ENCODE peak calls at places on chromosomes 1 and 21, in four cellular contexts. One of them, this sample, is unnamed.

GRCh38 chr1:97247196-97247595 is 525.6 kb downstream of the PTBP2 start:
- DNase-seq in psoas muscle: no peak
- DNase-seq in GM03348: peak; percentile 11
- DNase-seq in stimulated activated effector memory CD8-positive, alpha-beta T cell treated with anti-CD3 and anti-CD28 coated beads, Interleukin-12 subunit alpha, Interleukin-12 subunit beta, amount 100 ng/mL, for 72 hours: no peak
- DNase-seq in this sample: peak; percentile 29

GRCh38 chr1:7149080-7149838 is 364.0 kb downstream of the CAMTA1 start:
- DNase-seq in psoas muscle: peak; percentile 36
- DNase-seq in stimulated activated effector memory CD8-positive, alpha-beta T cell treated with anti-CD3 and anti-CD28 coated beads, Interleukin-12 subunit alpha, Interleukin-12 subunit beta, amount 100 ng/mL, for 72 hours: no peak
- DNase-seq in GM03348: no peak
- DNase-seq in this sample: no peak

GRCh38 chr1:42735477-42736105 is 4.4 kb downstream of the CLDN19 start:
- DNase-seq in psoas muscle: no peak
- DNase-seq in GM03348: no peak
- DNase-seq in stimulated activated effector memory CD8-positive, alpha-beta T cell treated with anti-CD3 and anti-CD28 coated beads, Interleukin-12 subunit alpha, Interleukin-12 subunit beta, amount 100 ng/mL, for 72 hours: no peak
- DNase-seq in this sample: no peak

GRCh38 chr1:17053071-17053684 is 654 bp downstream of the SDHB start:
- DNase-seq in GM03348: no peak
- DNase-seq in psoas muscle: no peak
- DNase-seq in stimulated activated effector memory CD8-positive, alpha-beta T cell treated with anti-CD3 and anti-CD28 coated beads, Interleukin-12 subunit alpha, Interleukin-12 subunit beta, amount 100 ng/mL, for 72 hours: no peak
- DNase-seq in this sample: no peak

GRCh38 chr21:35603471-35603870 is 456.9 kb downstream of the SETD4 start:
- DNase-seq in stimulated activated effector memory CD8-positive, alpha-beta T cell treated with anti-CD3 and anti-CD28 coated beads, Interleukin-12 subunit alpha, Interleukin-12 subunit beta, amount 100 ng/mL, for 72 hours: no peak
- DNase-seq in GM03348: no peak
- DNase-seq in psoas muscle: no peak
- DNase-seq in this sample: no peak

GRCh38 chr1:52158218-52158617 is 16.3 kb downstream of the ZFYVE9 start:
- DNase-seq in GM03348: no peak
- DNase-seq in stimulated activated effector memory CD8-positive, alpha-beta T cell treated with anti-CD3 and anti-CD28 coated beads, Interleukin-12 subunit alpha, Interleukin-12 subunit beta, amount 100 ng/mL, for 72 hours: no peak
- DNase-seq in psoas muscle: no peak
- DNase-seq in this sample: no peak

GRCh38 chr1:65075123-65075976 is 72.7 kb upstream of the AK4 start:
- DNase-seq in stimulated activated effector memory CD8-positive, alpha-beta T cell treated with anti-CD3 and anti-CD28 coated beads, Interleukin-12 subunit alpha, Interleukin-12 subunit beta, amount 100 ng/mL, for 72 hours: peak; percentile 29
- DNase-seq in GM03348: peak; percentile 76
- DNase-seq in psoas muscle: no peak
- DNase-seq in this sample: peak; percentile 60

GRCh38 chr21:29827236-29827635 is 112.6 kb downstream of the GRIK1 start:
- DNase-seq in psoas muscle: no peak
- DNase-seq in GM03348: no peak
- DNase-seq in stimulated activated effector memory CD8-positive, alpha-beta T cell treated with anti-CD3 and anti-CD28 coated beads, Interleukin-12 subunit alpha, Interleukin-12 subunit beta, amount 100 ng/mL, for 72 hours: no peak
- DNase-seq in this sample: no peak

GRCh38 chr21:38323721-38324591 is 67.2 kb downstream of the KCNJ15 start:
- DNase-seq in stimulated activated effector memory CD8-positive, alpha-beta T cell treated with anti-CD3 and anti-CD28 coated beads, Interleukin-12 subunit alpha, Interleukin-12 subunit beta, amount 100 ng/mL, for 72 hours: no peak
- DNase-seq in psoas muscle: no peak
- DNase-seq in GM03348: peak; percentile 75
- DNase-seq in this sample: peak; percentile 79

GRCh38 chr21:27476696-27477095 is 509.8 kb upstream of the ADAMTS5 start:
- DNase-seq in psoas muscle: no peak
- DNase-seq in stimulated activated effector memory CD8-positive, alpha-beta T cell treated with anti-CD3 and anti-CD28 coated beads, Interleukin-12 subunit alpha, Interleukin-12 subunit beta, amount 100 ng/mL, for 72 hours: no peak
- DNase-seq in GM03348: peak; percentile 52
- DNase-seq in this sample: peak; percentile 11

GRCh38 chr1:43065191-43065590 is 106.5 kb upstream of the SLC2A1 start:
- DNase-seq in psoas muscle: no peak
- DNase-seq in GM03348: no peak
- DNase-seq in stimulated activated effector memory CD8-positive, alpha-beta T cell treated with anti-CD3 and anti-CD28 coated beads, Interleukin-12 subunit alpha, Interleukin-12 subunit beta, amount 100 ng/mL, for 72 hours: no peak
- DNase-seq in this sample: no peak

GRCh38 chr1:227778401-227778947 is 37.0 kb upstream of the PRSS38 start:
- DNase-seq in psoas muscle: peak; percentile 21
- DNase-seq in stimulated activated effector memory CD8-positive, alpha-beta T cell treated with anti-CD3 and anti-CD28 coated beads, Interleukin-12 subunit alpha, Interleukin-12 subunit beta, amount 100 ng/mL, for 72 hours: no peak
- DNase-seq in GM03348: peak; percentile 67
- DNase-seq in this sample: peak; percentile 70

GRCh38 chr1:116453906-116454305 is 80.9 kb downstream of the ATP1A1 start:
- DNase-seq in GM03348: no peak
- DNase-seq in stimulated activated effector memory CD8-positive, alpha-beta T cell treated with anti-CD3 and anti-CD28 coated beads, Interleukin-12 subunit alpha, Interleukin-12 subunit beta, amount 100 ng/mL, for 72 hours: no peak
- DNase-seq in psoas muscle: no peak
- DNase-seq in this sample: no peak

GRCh38 chr1:113103977-113104376 is 31.0 kb downstream of the LRIG2 start:
- DNase-seq in GM03348: no peak
- DNase-seq in psoas muscle: no peak
- DNase-seq in stimulated activated effector memory CD8-positive, alpha-beta T cell treated with anti-CD3 and anti-CD28 coated beads, Interleukin-12 subunit alpha, Interleukin-12 subunit beta, amount 100 ng/mL, for 72 hours: no peak
- DNase-seq in this sample: no peak

GRCh38 chr1:47651311-47652089 is 213.7 kb downstream of the FOXD2 start:
- DNase-seq in stimulated activated effector memory CD8-positive, alpha-beta T cell treated with anti-CD3 and anti-CD28 coated beads, Interleukin-12 subunit alpha, Interleukin-12 subunit beta, amount 100 ng/mL, for 72 hours: no peak
- DNase-seq in GM03348: no peak
- DNase-seq in psoas muscle: no peak
- DNase-seq in this sample: no peak